ENCODE peak calls at places on chromosomes 13 and 19, in nine cellular contexts. S is stimulated activated CD4-positive, alpha-beta T cell treated with anti-CD3 and anti-CD28 coated beads, Interleukin-4, amount 100 ng/mL, for 48 hours; M is renal cortical epithelial cell; I is Kasumi-1; U is thoracic aorta; K is Right ventricle myocardium superior; O is activated T-cell treated with anti-CD3 and anti-CD28 coated beads for 48 hours; G is right cardiac atrium; P is fibroblast of the aortic adventitia. Y is an unnamed sample.

GRCh38 chr13:103282571-103283450 is 216.6 kb upstream of the SLC10A2 start:
- DNase-seq in M (peak; percentile 95), O (no peak), G (no peak), U (no peak), I (no peak), S (no peak), P (peak; percentile 88), K (no peak), Y (no peak)

GRCh38 chr19:43704002-43704705 is 11.7 kb upstream of the IRGC start:
- DNase-seq in K (no peak), G (no peak), P (no peak), U (no peak), S (no peak), M (peak; percentile 8), O (no peak), I (no peak), Y (no peak)

GRCh38 chr19:40614595-40615411 is 13.6 kb downstream of the LTBP4 start:
- DNase-seq in G (peak; percentile 95), K (peak; percentile 92), P (peak; percentile 95), M (peak; percentile 53), S (peak; percentile 97), I (no peak), U (no peak), O (peak; percentile 93), Y (peak; percentile 86)

GRCh38 chr19:46431824-46432223 is 3.1 kb upstream of the PNMA8C start:
- DNase-seq in S (no peak), K (no peak), M (no peak), G (no peak), O (no peak), P (no peak), U (no peak), I (no peak), Y (no peak)

GRCh38 chr13:80339841-80340642 is 884 bp downstream of the SPRY2 start:
- DNase-seq in M (no peak), O (peak; percentile 3), I (peak; percentile 40), S (no peak), G (peak; percentile 84), K (peak; percentile 76), P (peak; percentile 51), U (no peak), Y (peak; percentile 90)

GRCh38 chr19:41019346-41019745 is 28.3 kb downstream of the CYP2B6 start:
- DNase-seq in K (no peak), G (no peak), M (no peak), U (no peak), P (no peak), S (no peak), I (no peak), O (no peak), Y (no peak)

GRCh38 chr13:109699628-109700071 is 86.7 kb downstream of the IRS2 start:
- DNase-seq in G (no peak), O (no peak), P (no peak), M (no peak), K (no peak), S (no peak), U (no peak), I (peak; percentile 49), Y (no peak)

GRCh38 chr13:89822467-89822866 is 1525.0 kb upstream of the MIR17HG start:
- DNase-seq in P (no peak), S (no peak), I (no peak), O (no peak), G (no peak), U (no peak), M (no peak), K (no peak), Y (no peak)

GRCh38 chr13:52850396-52851152 is 2.1 kb upstream of the PCDH8 start:
- DNase-seq in I (peak; percentile 83), K (peak; percentile 83), G (peak; percentile 92), U (peak; percentile 13), P (peak; percentile 34), O (peak; percentile 41), S (no peak), M (peak; percentile 23), Y (peak; percentile 84)

GRCh38 chr19:5407356-5407755 is 47.9 kb upstream of the ZNRF4 start:
- DNase-seq in M (no peak), K (no peak), S (no peak), O (no peak), G (no peak), U (no peak), P (peak; percentile 20), I (no peak), Y (no peak)

GRCh38 chr19:34336781-34337271 is 28.2 kb upstream of the GPI start:
- DNase-seq in O (no peak), I (peak; percentile 27), S (no peak), G (no peak), U (no peak), P (peak; percentile 67), M (peak; percentile 57), K (no peak), Y (no peak)

GRCh38 chr13:71632721-71633120 is 234.3 kb downstream of the DACH1 start:
- DNase-seq in O (no peak), M (no peak), U (no peak), P (no peak), I (no peak), K (no peak), G (no peak), S (no peak), Y (no peak)

GRCh38 chr13:27406178-27406939 is 18.1 kb upstream of the GTF3A start:
- DNase-seq in I (peak; percentile 9), G (no peak), O (no peak), S (no peak), P (peak; percentile 62), K (no peak), M (peak; percentile 59), U (no peak), Y (no peak)

GRCh38 chr19:719081-719512 is 10.4 kb downstream of the PALM start:
- DNase-seq in G (peak; percentile 95), P (peak; percentile 80), O (no peak), U (no peak), K (peak; percentile 87), S (no peak), I (no peak), M (no peak), Y (peak; percentile 84)

GRCh38 chr13:106083620-106084350 is 451.7 kb downstream of the EFNB2 start:
- DNase-seq in U (no peak), S (no peak), P (peak; percentile 49), I (peak; percentile 15), K (no peak), M (peak; percentile 77), G (no peak), O (no peak), Y (no peak)

GRCh38 chr13:95882121-95882520 is 171.1 kb downstream of the UGGT2 start:
- DNase-seq in K (no peak), G (no peak), O (no peak), S (no peak), U (no peak), M (no peak), I (no peak), P (no peak), Y (no peak)

GRCh38 chr13:112725346-112726017 is 35.6 kb downstream of the ATP11A start:
- DNase-seq in O (no peak), M (no peak), U (no peak), G (peak; percentile 53), K (no peak), P (no peak), I (no peak), S (no peak), Y (no peak)